ENCODE peak calls at places on chromosomes 3 and 15, in nine cellular contexts. H, C, J, Q, O, U, E, P and T are unnamed samples.
A peak's percentile ranks its signal among the peaks of the same experiment; 100 is the strongest.

GRCh38 chr3:8253201-8253600 is 248.4 kb upstream of the LMCD1 start:
- DNase-seq in H (no peak), C (no peak), J (no peak), Q (no peak), O (no peak), U (no peak), E (no peak), P (no peak), T (no peak)

GRCh38 chr15:69497076-69497475 is 44.5 kb downstream of the RPLP1 start:
- DNase-seq in H (no peak), C (no peak), J (no peak), Q (no peak), O (no peak), U (no peak), E (no peak), P (no peak), T (no peak)

GRCh38 chr3:9955611-9956352 is 3.6 kb upstream of the PRRT3 start:
- DNase-seq in H (no peak), C (no peak), J (no peak), Q (no peak), O (no peak), U (no peak), E (no peak), P (no peak), T (no peak)

GRCh38 chr15:75024102-75024636 is 779 bp downstream of the PPCDC start:
- DNase-seq in H (no peak), C (no peak), J (no peak), Q (peak; percentile 43), O (no peak), U (no peak), E (no peak), P (peak; percentile 18), T (no peak)

GRCh38 chr3:165640970-165641369 is 196.3 kb downstream of the BCHE start:
- DNase-seq in H (no peak), C (no peak), J (no peak), Q (no peak), O (no peak), U (no peak), E (no peak), P (peak; percentile 34), T (no peak)

GRCh38 chr3:172198428-172198827 is 159.1 kb downstream of the FNDC3B start:
- DNase-seq in H (no peak), C (no peak), J (no peak), Q (no peak), O (no peak), U (no peak), E (no peak), P (no peak), T (no peak)

GRCh38 chr15:60975951-60976350 is 253.2 kb downstream of the RORA start:
- DNase-seq in H (no peak), C (no peak), J (no peak), Q (no peak), O (no peak), U (no peak), E (no peak), P (no peak), T (no peak)

GRCh38 chr15:66701422-66702034 is 508 bp upstream of the SMAD6 start:
- DNase-seq in H (no peak), C (no peak), J (peak; percentile 26), Q (no peak), O (no peak), U (no peak), E (peak; percentile 38), P (peak; percentile 20), T (peak; percentile 20)

GRCh38 chr3:120438971-120439370 is 11.8 kb downstream of the FSTL1 start:
- DNase-seq in H (peak; percentile 86), C (no peak), J (no peak), Q (peak; percentile 93), O (no peak), U (peak; percentile 71), E (peak; percentile 95), P (peak; percentile 84), T (peak; percentile 55)

GRCh38 chr3:87260270-87260669 is 16.1 kb downstream of the POU1F1 start:
- DNase-seq in H (no peak), C (peak; percentile 24), J (no peak), Q (peak; percentile 70), O (peak; percentile 62), U (peak; percentile 10), E (peak; percentile 57), P (peak; percentile 65), T (peak; percentile 48)

GRCh38 chr3:166390303-166390702 is 553.1 kb upstream of the BCHE start:
- DNase-seq in H (no peak), C (no peak), J (no peak), Q (no peak), O (no peak), U (no peak), E (no peak), P (no peak), T (no peak)

GRCh38 chr3:113287818-113288648 is 76.7 kb downstream of the BOC start:
- DNase-seq in H (no peak), C (peak; percentile 67), J (no peak), Q (peak; percentile 84), O (peak; percentile 62), U (peak; percentile 53), E (peak; percentile 74), P (peak; percentile 67), T (peak; percentile 51)

GRCh38 chr3:10707089-10707983 is 108.7 kb upstream of the SLC6A11 start:
- DNase-seq in H (no peak), C (no peak), J (no peak), Q (no peak), O (no peak), U (no peak), E (no peak), P (no peak), T (no peak)

GRCh38 chr3:50256978-50257890 is 11.7 kb upstream of the SEMA3B start:
- DNase-seq in H (no peak), C (no peak), J (no peak), Q (peak; percentile 51), O (peak; percentile 78), U (no peak), E (no peak), P (no peak), T (no peak)

GRCh38 chr15:77486542-77487478 is 66.1 kb downstream of the HMG20A start:
- DNase-seq in H (no peak), C (no peak), J (no peak), Q (peak; percentile 33), O (no peak), U (no peak), E (no peak), P (peak; percentile 83), T (no peak)

GRCh38 chr3:123351396-123351945 is 97.4 kb downstream of the ADCY5 start:
- DNase-seq in H (no peak), C (no peak), J (no peak), Q (no peak), O (no peak), U (no peak), E (no peak), P (no peak), T (no peak)

GRCh38 chr15:51828621-51829359 is 663 bp upstream of the TMOD3 start:
- DNase-seq in H (no peak), C (no peak), J (no peak), Q (no peak), O (peak; percentile 14), U (no peak), E (no peak), P (peak; percentile 82), T (peak; percentile 29)

GRCh38 chr3:178518660-178519396 is 17.4 kb upstream of the KCNMB2 start:
- DNase-seq in H (no peak), C (no peak), J (no peak), Q (no peak), O (peak; percentile 14), U (no peak), E (peak; percentile 29), P (peak; percentile 12), T (no peak)

DNA sequence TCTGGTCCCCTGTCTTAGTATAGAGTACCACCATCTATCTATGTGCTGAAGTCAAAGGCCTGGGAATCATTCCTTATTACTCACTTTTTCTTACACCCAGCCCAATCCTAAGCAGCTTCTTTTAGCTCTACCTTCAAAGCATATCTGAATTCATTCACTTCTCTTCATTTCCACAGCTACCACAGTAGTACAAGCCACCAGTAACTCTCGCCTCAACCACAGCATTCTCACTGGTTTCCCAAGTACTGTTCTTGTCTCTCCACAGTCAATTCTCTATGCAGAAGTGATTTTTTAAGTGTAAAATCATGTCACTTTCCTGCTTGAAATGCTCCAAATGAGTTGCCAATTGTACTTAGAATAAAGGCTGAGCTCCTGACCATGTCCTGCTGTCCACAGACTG is 401.7 kb downstream of the OXSM start:
- DNase-seq in H (no peak), C (no peak), J (no peak), Q (no peak), O (no peak), U (no peak), E (no peak), P (no peak), T (no peak)
- TF ChIP-seq CTCF in H (no peak), C (no peak), J (no peak), Q (no peak), O (no peak), U (no peak), E (no peak), P (no peak), T (no peak)

GRCh38 chr3:72919520-72919919 is 31.7 kb downstream of the GXYLT2 start:
- DNase-seq in H (no peak), C (no peak), J (no peak), Q (no peak), O (no peak), U (no peak), E (no peak), P (no peak), T (no peak)

GRCh38 chr3:72924055-72924454 is 36.2 kb downstream of the GXYLT2 start:
- DNase-seq in H (no peak), C (no peak), J (no peak), Q (no peak), O (no peak), U (no peak), E (no peak), P (no peak), T (no peak)
- TF ChIP-seq CTCF in H (no peak), C (peak; percentile 13), J (no peak), Q (peak; percentile 20), O (no peak), U (no peak), E (peak; percentile 34), P (no peak), T (peak; percentile 33)

DNA sequence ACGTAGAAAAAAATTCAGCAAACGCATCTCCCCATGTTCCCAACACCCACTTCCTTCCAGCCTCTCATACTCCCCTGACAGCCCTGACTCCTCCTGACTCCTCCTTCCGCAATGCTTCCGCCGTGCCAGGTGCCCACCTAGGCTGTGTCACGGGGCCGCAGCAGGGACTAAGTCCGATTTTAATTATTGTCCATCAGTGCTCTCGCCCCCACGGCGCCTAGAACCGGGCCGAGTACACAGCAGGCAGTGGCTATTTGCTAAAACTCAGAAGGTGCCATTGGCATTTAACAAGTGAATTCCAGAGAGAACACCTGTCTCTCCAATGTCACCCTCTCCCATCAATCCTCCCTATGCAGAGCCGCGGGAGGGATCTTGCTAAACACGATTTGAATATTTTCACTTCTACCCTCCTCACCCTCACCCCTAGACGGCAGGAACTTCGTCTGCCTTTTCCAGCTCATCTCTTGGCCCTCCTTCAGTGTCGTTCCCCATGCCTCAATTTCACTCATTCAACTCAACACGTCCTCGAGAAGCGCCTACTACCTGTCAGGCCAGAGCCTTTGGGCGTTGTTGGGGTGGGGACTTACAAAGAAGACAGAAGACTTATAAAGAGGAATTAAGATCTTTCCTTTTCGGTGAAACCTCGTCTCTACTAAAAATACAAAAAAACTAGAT is 11.5 kb upstream of the SHF start:
- DNase-seq in H (no peak), C (no peak), J (peak; percentile 61), Q (no peak), O (no peak), U (no peak), E (no peak), P (peak; percentile 35), T (no peak)
- TF ChIP-seq CTCF in H (no peak), C (no peak), J (no peak), Q (no peak), O (no peak), U (no peak), E (no peak), P (no peak), T (peak; percentile 50)

GRCh38 chr15:101426761-101427333 is 62.7 kb downstream of the PCSK6 start:
- DNase-seq in H (no peak), C (no peak), J (peak; percentile 3), Q (no peak), O (no peak), U (no peak), E (no peak), P (no peak), T (no peak)
- TF ChIP-seq CTCF in H (no peak), C (no peak), J (no peak), Q (no peak), O (no peak), U (no peak), E (no peak), P (no peak), T (no peak)